ENCODE peak calls at places on chromosomes 7 and 10, in seven cellular contexts. One of them, this sample, is unnamed.

GRCh38 chr7:116984917-116985316 is 31.6 kb downstream of the ST7 start:
- DNase-seq in fibroblast of the conjunctiva: peak
- DNase-seq in ELR: peak
- DNase-seq in IMR-90: peak
- DNase-seq in fibroblast of mammary gland: peak
- DNase-seq in non-pigmented ciliary epithelial cell: no peak
- DNase-seq in endothelial cell: no peak
- DNase-seq in this sample: no peak

GRCh38 chr7:76356823-76357222 is 2.0 kb downstream of the YWHAG start:
- DNase-seq in fibroblast of the conjunctiva: no peak
- DNase-seq in ELR: peak
- DNase-seq in IMR-90: peak
- DNase-seq in fibroblast of mammary gland: peak
- DNase-seq in non-pigmented ciliary epithelial cell: no peak
- DNase-seq in endothelial cell: no peak
- DNase-seq in this sample: peak

GRCh38 chr10:132630156-132630555 is 92.6 kb downstream of the INPP5A start:
- DNase-seq in fibroblast of the conjunctiva: no peak
- DNase-seq in ELR: no peak
- DNase-seq in IMR-90: no peak
- DNase-seq in fibroblast of mammary gland: no peak
- DNase-seq in non-pigmented ciliary epithelial cell: no peak
- DNase-seq in endothelial cell: no peak
- DNase-seq in this sample: no peak

GRCh38 chr7:136523581-136523980 is 344.9 kb upstream of the CHRM2 start:
- DNase-seq in fibroblast of the conjunctiva: no peak
- DNase-seq in ELR: peak
- DNase-seq in IMR-90: peak
- DNase-seq in fibroblast of mammary gland: no peak
- DNase-seq in non-pigmented ciliary epithelial cell: no peak
- DNase-seq in endothelial cell: no peak
- DNase-seq in this sample: no peak

GRCh38 chr7:8418627-8419245 is 14.7 kb upstream of the NXPH1 start:
- DNase-seq in fibroblast of the conjunctiva: peak
- DNase-seq in ELR: peak
- DNase-seq in IMR-90: peak
- DNase-seq in fibroblast of mammary gland: peak
- DNase-seq in non-pigmented ciliary epithelial cell: peak
- DNase-seq in endothelial cell: peak
- DNase-seq in this sample: peak

GRCh38 chr7:66859794-66860645 is 61.0 kb upstream of the TMEM248 start:
- DNase-seq in fibroblast of the conjunctiva: no peak
- DNase-seq in ELR: peak
- DNase-seq in IMR-90: peak
- DNase-seq in fibroblast of mammary gland: no peak
- DNase-seq in non-pigmented ciliary epithelial cell: no peak
- DNase-seq in endothelial cell: no peak
- DNase-seq in this sample: no peak

GRCh38 chr10:73785721-73786511 is 510 bp downstream of the ZSWIM8 start:
- DNase-seq in fibroblast of the conjunctiva: no peak
- DNase-seq in ELR: peak
- DNase-seq in IMR-90: peak
- DNase-seq in fibroblast of mammary gland: peak
- DNase-seq in non-pigmented ciliary epithelial cell: no peak
- DNase-seq in endothelial cell: peak
- DNase-seq in this sample: peak

GRCh38 chr7:15686957-15687644 is 618 bp upstream of the MEOX2 start:
- DNase-seq in fibroblast of the conjunctiva: no peak
- DNase-seq in ELR: peak
- DNase-seq in IMR-90: no peak
- DNase-seq in fibroblast of mammary gland: no peak
- DNase-seq in non-pigmented ciliary epithelial cell: no peak
- DNase-seq in endothelial cell: peak
- DNase-seq in this sample: peak

GRCh38 chr7:127822822-127823508 is 171.0 kb downstream of the SND1 start:
- DNase-seq in fibroblast of the conjunctiva: no peak
- DNase-seq in ELR: no peak
- DNase-seq in IMR-90: no peak
- DNase-seq in fibroblast of mammary gland: no peak
- DNase-seq in non-pigmented ciliary epithelial cell: no peak
- DNase-seq in endothelial cell: peak
- DNase-seq in this sample: no peak

GRCh38 chr10:120996456-120997053 is 145.4 kb downstream of the WDR11 start:
- DNase-seq in fibroblast of the conjunctiva: no peak
- DNase-seq in ELR: no peak
- DNase-seq in IMR-90: no peak
- DNase-seq in fibroblast of mammary gland: no peak
- DNase-seq in non-pigmented ciliary epithelial cell: no peak
- DNase-seq in endothelial cell: no peak
- DNase-seq in this sample: no peak

GRCh38 chr7:111239437-111239836 is 148.5 kb downstream of the LRRN3 start:
- DNase-seq in fibroblast of the conjunctiva: no peak
- DNase-seq in ELR: no peak
- DNase-seq in IMR-90: no peak
- DNase-seq in fibroblast of mammary gland: no peak
- DNase-seq in non-pigmented ciliary epithelial cell: no peak
- DNase-seq in endothelial cell: no peak
- DNase-seq in this sample: no peak

GRCh38 chr10:94069884-94070283 is 76.2 kb downstream of the PLCE1 start:
- DNase-seq in fibroblast of the conjunctiva: no peak
- DNase-seq in ELR: no peak
- DNase-seq in IMR-90: peak
- DNase-seq in fibroblast of mammary gland: no peak
- DNase-seq in non-pigmented ciliary epithelial cell: no peak
- DNase-seq in endothelial cell: no peak
- DNase-seq in this sample: no peak

GRCh38 chr10:58384095-58384494 is 1.1 kb upstream of the TFAM start:
- DNase-seq in fibroblast of the conjunctiva: no peak
- DNase-seq in ELR: no peak
- DNase-seq in IMR-90: no peak
- DNase-seq in fibroblast of mammary gland: no peak
- DNase-seq in non-pigmented ciliary epithelial cell: no peak
- DNase-seq in endothelial cell: no peak
- DNase-seq in this sample: no peak

GRCh38 chr10:98295907-98296306 is 27.9 kb upstream of the LOXL4 start:
- DNase-seq in fibroblast of the conjunctiva: no peak
- DNase-seq in ELR: no peak
- DNase-seq in IMR-90: peak
- DNase-seq in fibroblast of mammary gland: peak
- DNase-seq in non-pigmented ciliary epithelial cell: no peak
- DNase-seq in endothelial cell: no peak
- DNase-seq in this sample: no peak

GRCh38 chr10:104486803-104487202 is 133.2 kb downstream of the CFAP58 start:
- DNase-seq in fibroblast of the conjunctiva: no peak
- DNase-seq in ELR: no peak
- DNase-seq in IMR-90: no peak
- DNase-seq in fibroblast of mammary gland: no peak
- DNase-seq in non-pigmented ciliary epithelial cell: no peak
- DNase-seq in endothelial cell: no peak
- DNase-seq in this sample: no peak

GRCh38 chr7:105187302-105188169 is 173.5 kb downstream of the KMT2E start:
- DNase-seq in fibroblast of the conjunctiva: no peak
- DNase-seq in ELR: no peak
- DNase-seq in IMR-90: peak
- DNase-seq in fibroblast of mammary gland: peak
- DNase-seq in non-pigmented ciliary epithelial cell: no peak
- DNase-seq in endothelial cell: no peak
- DNase-seq in this sample: no peak

GRCh38 chr10:99467236-99467999 is 37.0 kb upstream of the GOT1 start:
- DNase-seq in fibroblast of the conjunctiva: no peak
- DNase-seq in ELR: peak
- DNase-seq in IMR-90: peak
- DNase-seq in fibroblast of mammary gland: no peak
- DNase-seq in non-pigmented ciliary epithelial cell: no peak
- DNase-seq in endothelial cell: no peak
- DNase-seq in this sample: no peak

GRCh38 chr10:23556727-23557440 is 118.0 kb downstream of the OTUD1 start:
- DNase-seq in fibroblast of the conjunctiva: no peak
- DNase-seq in ELR: peak
- DNase-seq in IMR-90: peak
- DNase-seq in fibroblast of mammary gland: peak
- DNase-seq in non-pigmented ciliary epithelial cell: peak
- DNase-seq in endothelial cell: no peak
- DNase-seq in this sample: no peak

GRCh38 chr7:154767821-154768415 is 235.0 kb downstream of the PAXIP1 start:
- DNase-seq in fibroblast of the conjunctiva: no peak
- DNase-seq in ELR: no peak
- DNase-seq in IMR-90: no peak
- DNase-seq in fibroblast of mammary gland: no peak
- DNase-seq in non-pigmented ciliary epithelial cell: no peak
- DNase-seq in endothelial cell: no peak
- DNase-seq in this sample: no peak

GRCh38 chr10:71812016-71812912 is 38.8 kb downstream of the PSAP start:
- DNase-seq in fibroblast of the conjunctiva: peak
- DNase-seq in ELR: peak
- DNase-seq in IMR-90: peak
- DNase-seq in fibroblast of mammary gland: peak
- DNase-seq in non-pigmented ciliary epithelial cell: no peak
- DNase-seq in endothelial cell: peak
- DNase-seq in this sample: peak

GRCh38 chr7:13829914-13830603 is 159.4 kb downstream of the ETV1 start:
- DNase-seq in fibroblast of the conjunctiva: peak
- DNase-seq in ELR: peak
- DNase-seq in IMR-90: peak
- DNase-seq in fibroblast of mammary gland: peak
- DNase-seq in non-pigmented ciliary epithelial cell: no peak
- DNase-seq in endothelial cell: no peak
- DNase-seq in this sample: no peak

GRCh38 chr7:90973146-90973545 is 291.1 kb upstream of the FZD1 start:
- DNase-seq in fibroblast of the conjunctiva: no peak
- DNase-seq in ELR: peak
- DNase-seq in IMR-90: peak
- DNase-seq in fibroblast of mammary gland: peak
- DNase-seq in non-pigmented ciliary epithelial cell: no peak
- DNase-seq in endothelial cell: no peak
- DNase-seq in this sample: no peak